ENCODE peak calls at places on chromosomes 12 and 14, in ten cellular contexts. One of them, this sample, is unnamed.

GRCh38 chr12:114774181-114774580 is 90.2 kb upstream of the TBX3 start:
- DNase-seq in K562: no peak
- DNase-seq in PC-9: peak; percentile 68
- DNase-seq in heart left ventricle: no peak
- DNase-seq in RWPE2: no peak
- DNase-seq in tibial artery: no peak
- DNase-seq in tibial nerve: no peak
- DNase-seq in suprapubic skin: no peak
- DNase-seq in A549: peak; percentile 16
- DNase-seq in left ventricle myocardium inferior: no peak
- DNase-seq in this sample: no peak

GRCh38 chr12:58596381-58596780 is 323.9 kb downstream of the LRIG3 start:
- DNase-seq in K562: no peak
- DNase-seq in PC-9: no peak
- DNase-seq in heart left ventricle: no peak
- DNase-seq in RWPE2: no peak
- DNase-seq in tibial artery: no peak
- DNase-seq in tibial nerve: no peak
- DNase-seq in suprapubic skin: no peak
- DNase-seq in A549: no peak
- DNase-seq in left ventricle myocardium inferior: no peak
- DNase-seq in this sample: no peak

GRCh38 chr12:98084950-98085349 is 430.4 kb upstream of the TMPO start:
- DNase-seq in K562: no peak
- DNase-seq in PC-9: no peak
- DNase-seq in heart left ventricle: no peak
- DNase-seq in RWPE2: no peak
- DNase-seq in tibial artery: no peak
- DNase-seq in tibial nerve: no peak
- DNase-seq in suprapubic skin: no peak
- DNase-seq in A549: no peak
- DNase-seq in left ventricle myocardium inferior: no peak
- DNase-seq in this sample: no peak

GRCh38 chr12:123902821-123903220 is 69.8 kb downstream of the CCDC92 start:
- DNase-seq in K562: no peak
- DNase-seq in PC-9: no peak
- DNase-seq in heart left ventricle: no peak
- DNase-seq in RWPE2: peak; percentile 34
- DNase-seq in tibial artery: no peak
- DNase-seq in tibial nerve: no peak
- DNase-seq in suprapubic skin: no peak
- DNase-seq in A549: no peak
- DNase-seq in left ventricle myocardium inferior: no peak
- DNase-seq in this sample: no peak

GRCh38 chr12:114123108-114123507 is 157.0 kb upstream of the RBM19 start:
- DNase-seq in K562: no peak
- DNase-seq in PC-9: no peak
- DNase-seq in heart left ventricle: no peak
- DNase-seq in RWPE2: no peak
- DNase-seq in tibial artery: no peak
- DNase-seq in tibial nerve: no peak
- DNase-seq in suprapubic skin: no peak
- DNase-seq in A549: no peak
- DNase-seq in left ventricle myocardium inferior: no peak
- DNase-seq in this sample: no peak

GRCh38 chr14:100778078-100778927 is 47.6 kb upstream of the MEG3 start:
- DNase-seq in K562: no peak
- DNase-seq in PC-9: no peak
- DNase-seq in heart left ventricle: no peak
- DNase-seq in RWPE2: no peak
- DNase-seq in tibial artery: peak; percentile 47
- DNase-seq in tibial nerve: no peak
- DNase-seq in suprapubic skin: no peak
- DNase-seq in A549: no peak
- DNase-seq in left ventricle myocardium inferior: no peak
- DNase-seq in this sample: no peak

GRCh38 chr14:73422515-73422914 is 35.8 kb downstream of the NUMB start:
- DNase-seq in K562: no peak
- DNase-seq in PC-9: no peak
- DNase-seq in heart left ventricle: no peak
- DNase-seq in RWPE2: no peak
- DNase-seq in tibial artery: no peak
- DNase-seq in tibial nerve: no peak
- DNase-seq in suprapubic skin: no peak
- DNase-seq in A549: no peak
- DNase-seq in left ventricle myocardium inferior: no peak
- DNase-seq in this sample: no peak

GRCh38 chr12:100672075-100672592 is 98.7 kb downstream of the GAS2L3 start:
- DNase-seq in K562: peak; percentile 66
- DNase-seq in PC-9: no peak
- DNase-seq in heart left ventricle: no peak
- DNase-seq in RWPE2: no peak
- DNase-seq in tibial artery: no peak
- DNase-seq in tibial nerve: no peak
- DNase-seq in suprapubic skin: no peak
- DNase-seq in A549: peak; percentile 21
- DNase-seq in left ventricle myocardium inferior: no peak
- DNase-seq in this sample: no peak

DNA sequence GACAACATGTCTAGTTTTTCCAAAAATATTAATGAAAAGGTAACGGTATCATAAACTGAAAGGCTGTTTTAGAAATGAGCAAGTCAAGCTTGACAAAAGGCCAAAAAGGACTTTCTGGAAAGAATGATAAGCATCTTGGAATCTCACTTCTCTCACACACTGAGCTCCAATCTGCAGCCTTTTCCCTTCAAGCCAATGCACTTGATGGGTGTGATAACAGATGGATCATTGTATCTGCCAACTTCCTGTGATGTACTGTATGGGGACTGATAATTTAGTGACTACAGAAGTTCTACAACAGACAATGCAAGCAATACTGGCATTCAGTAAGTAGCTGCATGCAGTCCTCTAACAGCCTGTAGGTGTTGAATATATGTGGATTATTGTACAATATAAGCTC is 147.1 kb downstream of the MED13L start:
- DNase-seq in K562: no peak
- DNase-seq in PC-9: no peak
- DNase-seq in heart left ventricle: no peak
- DNase-seq in RWPE2: no peak
- DNase-seq in tibial artery: no peak
- DNase-seq in tibial nerve: no peak
- DNase-seq in suprapubic skin: no peak
- DNase-seq in A549: no peak
- DNase-seq in left ventricle myocardium inferior: no peak
- DNase-seq in this sample: no peak
- H3K4me1 ChIP-seq in K562: peaks cover 12% of the 10 kb centered on the region
- H3K4me1 ChIP-seq in PC-9: peaks cover 12% of the 10 kb centered on the region
- H3K4me1 ChIP-seq in heart left ventricle: peaks cover 88% of the 10 kb centered on the region
- H3K4me1 ChIP-seq in RWPE2: peaks cover 36% of the 10 kb centered on the region
- H3K4me1 ChIP-seq in tibial artery: peaks cover 65% of the 10 kb centered on the region
- H3K4me1 ChIP-seq in tibial nerve: peaks cover 55% of the 10 kb centered on the region
- H3K4me1 ChIP-seq in suprapubic skin: peaks cover 69% of the 10 kb centered on the region
- H3K4me1 ChIP-seq in A549: peaks cover 81% of the 10 kb centered on the region
- H3K4me1 ChIP-seq in left ventricle myocardium inferior: peaks cover 90% of the 10 kb centered on the region
- H3K4me1 ChIP-seq in this sample: peaks cover 18% of the 10 kb centered on the region

GRCh38 chr14:54785778-54786160 is 116.9 kb downstream of the GCH1 start:
- DNase-seq in K562: no peak
- DNase-seq in PC-9: no peak
- DNase-seq in heart left ventricle: no peak
- DNase-seq in RWPE2: no peak
- DNase-seq in tibial artery: no peak
- DNase-seq in tibial nerve: no peak
- DNase-seq in suprapubic skin: no peak
- DNase-seq in A549: no peak
- DNase-seq in left ventricle myocardium inferior: no peak
- DNase-seq in this sample: no peak

GRCh38 chr14:54787263-54787662 is 115.4 kb downstream of the GCH1 start:
- DNase-seq in K562: no peak
- DNase-seq in PC-9: no peak
- DNase-seq in heart left ventricle: no peak
- DNase-seq in RWPE2: no peak
- DNase-seq in tibial artery: no peak
- DNase-seq in tibial nerve: no peak
- DNase-seq in suprapubic skin: no peak
- DNase-seq in A549: no peak
- DNase-seq in left ventricle myocardium inferior: no peak
- DNase-seq in this sample: no peak

GRCh38 chr14:54785111-54785777 is 117.4 kb downstream of the GCH1 start:
- DNase-seq in K562: no peak
- DNase-seq in PC-9: no peak
- DNase-seq in heart left ventricle: no peak
- DNase-seq in RWPE2: no peak
- DNase-seq in tibial artery: peak; percentile 65
- DNase-seq in tibial nerve: no peak
- DNase-seq in suprapubic skin: no peak
- DNase-seq in A549: no peak
- DNase-seq in left ventricle myocardium inferior: peak; percentile 48
- DNase-seq in this sample: no peak

GRCh38 chr14:54786191-54786755 is 116.4 kb downstream of the GCH1 start:
- DNase-seq in K562: no peak
- DNase-seq in PC-9: no peak
- DNase-seq in heart left ventricle: no peak
- DNase-seq in RWPE2: no peak
- DNase-seq in tibial artery: peak; percentile 52
- DNase-seq in tibial nerve: no peak
- DNase-seq in suprapubic skin: no peak
- DNase-seq in A549: no peak
- DNase-seq in left ventricle myocardium inferior: no peak
- DNase-seq in this sample: no peak

DNA sequence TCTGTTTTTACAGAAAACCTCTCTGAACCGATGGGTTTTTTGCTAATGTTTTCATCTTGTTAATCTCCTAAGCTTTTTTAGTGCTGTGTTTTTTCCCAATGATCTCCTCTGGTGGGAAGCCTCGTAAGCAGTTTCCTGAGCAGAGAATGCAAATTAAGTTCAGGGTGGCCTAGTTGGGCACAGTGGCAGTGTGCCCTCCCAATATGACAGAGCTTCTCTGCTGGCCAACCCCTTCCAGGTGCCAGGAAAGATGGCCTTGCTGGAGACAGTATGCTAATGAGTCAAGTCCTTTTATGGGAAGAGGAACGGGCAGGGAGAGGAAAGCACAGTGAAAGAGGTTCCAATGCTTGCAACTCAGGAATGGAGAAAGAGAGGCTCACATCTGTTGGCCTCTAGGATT is 115.8 kb downstream of the GCH1 start:
- DNase-seq in K562: no peak
- DNase-seq in PC-9: no peak
- DNase-seq in heart left ventricle: no peak
- DNase-seq in RWPE2: no peak
- DNase-seq in tibial artery: no peak
- DNase-seq in tibial nerve: no peak
- DNase-seq in suprapubic skin: no peak
- DNase-seq in A549: no peak
- DNase-seq in left ventricle myocardium inferior: peak; percentile 44
- DNase-seq in this sample: no peak
- H3K4me3 ChIP-seq in K562: no peak overlapping the region
- H3K4me3 ChIP-seq in PC-9: no peak overlapping the region
- H3K4me3 ChIP-seq in heart left ventricle: no peak overlapping the region
- H3K4me3 ChIP-seq in RWPE2: no peak overlapping the region
- H3K4me3 ChIP-seq in tibial artery: no peak overlapping the region
- H3K4me3 ChIP-seq in tibial nerve: no peak overlapping the region
- H3K4me3 ChIP-seq in suprapubic skin: no peak overlapping the region
- H3K4me3 ChIP-seq in A549: no peak overlapping the region
- H3K4me3 ChIP-seq in left ventricle myocardium inferior: peak overlapping the region; percentile 50
- H3K4me3 ChIP-seq in this sample: no peak overlapping the region

GRCh38 chr12:6063379-6063735 is 61.1 kb downstream of the VWF start:
- DNase-seq in K562: no peak
- DNase-seq in PC-9: peak; percentile 48
- DNase-seq in heart left ventricle: no peak
- DNase-seq in RWPE2: no peak
- DNase-seq in tibial artery: no peak
- DNase-seq in tibial nerve: no peak
- DNase-seq in suprapubic skin: no peak
- DNase-seq in A549: no peak
- DNase-seq in left ventricle myocardium inferior: no peak
- DNase-seq in this sample: no peak

GRCh38 chr12:6061661-6062060 is 62.8 kb downstream of the VWF start:
- DNase-seq in K562: no peak
- DNase-seq in PC-9: no peak
- DNase-seq in heart left ventricle: no peak
- DNase-seq in RWPE2: no peak
- DNase-seq in tibial artery: no peak
- DNase-seq in tibial nerve: no peak
- DNase-seq in suprapubic skin: no peak
- DNase-seq in A549: no peak
- DNase-seq in left ventricle myocardium inferior: no peak
- DNase-seq in this sample: no peak

GRCh38 chr12:6065131-6065871 is 59.2 kb downstream of the VWF start:
- DNase-seq in K562: no peak
- DNase-seq in PC-9: peak; percentile 73
- DNase-seq in heart left ventricle: no peak
- DNase-seq in RWPE2: no peak
- DNase-seq in tibial artery: no peak
- DNase-seq in tibial nerve: no peak
- DNase-seq in suprapubic skin: no peak
- DNase-seq in A549: no peak
- DNase-seq in left ventricle myocardium inferior: no peak
- DNase-seq in this sample: no peak

GRCh38 chr12:6059860-6060565 is 64.5 kb downstream of the VWF start:
- DNase-seq in K562: no peak
- DNase-seq in PC-9: no peak
- DNase-seq in heart left ventricle: no peak
- DNase-seq in RWPE2: no peak
- DNase-seq in tibial artery: no peak
- DNase-seq in tibial nerve: no peak
- DNase-seq in suprapubic skin: no peak
- DNase-seq in A549: no peak
- DNase-seq in left ventricle myocardium inferior: no peak
- DNase-seq in this sample: no peak

GRCh38 chr12:6062427-6063378 is 61.8 kb downstream of the VWF start:
- DNase-seq in K562: peak; percentile 71
- DNase-seq in PC-9: no peak
- DNase-seq in heart left ventricle: no peak
- DNase-seq in RWPE2: no peak
- DNase-seq in tibial artery: no peak
- DNase-seq in tibial nerve: no peak
- DNase-seq in suprapubic skin: no peak
- DNase-seq in A549: peak; percentile 77
- DNase-seq in left ventricle myocardium inferior: no peak
- DNase-seq in this sample: peak; percentile 34
- TF ChIP-seq CTCF in K562: peak; percentile 79
- TF ChIP-seq CTCF in PC-9: peak; percentile 98
- TF ChIP-seq CTCF in heart left ventricle: peak; percentile 88
- TF ChIP-seq CTCF in RWPE2: peak; percentile 90
- TF ChIP-seq CTCF in tibial artery: peak; percentile 87
- TF ChIP-seq CTCF in tibial nerve: peak; percentile 81
- TF ChIP-seq CTCF in suprapubic skin: peak; percentile 75
- TF ChIP-seq CTCF in A549: peak; percentile 84
- TF ChIP-seq CTCF in left ventricle myocardium inferior: peak; percentile 89
- TF ChIP-seq CTCF in this sample: peak; percentile 55

DNA sequence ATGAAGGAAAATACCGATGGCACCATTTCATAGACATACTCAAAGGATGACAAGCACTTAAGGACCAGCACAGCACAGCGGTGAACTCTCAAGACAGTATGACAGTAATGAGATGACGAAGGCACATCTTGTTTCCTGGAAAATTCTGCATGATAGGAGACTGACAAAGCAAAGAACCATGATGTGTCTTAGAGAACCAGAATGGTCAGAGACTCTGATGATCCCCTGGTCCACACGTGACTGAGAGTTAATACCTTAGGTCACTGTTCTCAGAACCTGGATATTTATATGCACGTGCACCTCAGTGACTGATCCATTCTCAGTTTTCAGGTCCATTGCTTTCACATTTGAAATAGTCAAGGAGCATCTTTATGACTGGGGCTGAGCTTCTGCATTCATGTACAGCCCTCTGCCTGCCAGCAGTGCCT is 35.3 kb downstream of the PROX2 start:
- DNase-seq in K562: no peak
- DNase-seq in PC-9: no peak
- DNase-seq in heart left ventricle: no peak
- DNase-seq in RWPE2: no peak
- DNase-seq in tibial artery: no peak
- DNase-seq in tibial nerve: no peak
- DNase-seq in suprapubic skin: no peak
- DNase-seq in A549: no peak
- DNase-seq in left ventricle myocardium inferior: no peak
- DNase-seq in this sample: no peak
- H3K4me1 ChIP-seq in K562: no peaks in the 10 kb centered on the region
- H3K4me1 ChIP-seq in PC-9: no peaks in the 10 kb centered on the region
- H3K4me1 ChIP-seq in heart left ventricle: peaks cover 41% of the 10 kb centered on the region
- H3K4me1 ChIP-seq in RWPE2: peaks cover 4% of the 10 kb centered on the region
- H3K4me1 ChIP-seq in tibial artery: no peaks in the 10 kb centered on the region
- H3K4me1 ChIP-seq in tibial nerve: no peaks in the 10 kb centered on the region
- H3K4me1 ChIP-seq in suprapubic skin: peaks cover 15% of the 10 kb centered on the region
- H3K4me1 ChIP-seq in A549: no peaks in the 10 kb centered on the region
- H3K4me1 ChIP-seq in left ventricle myocardium inferior: peaks cover 13% of the 10 kb centered on the region
- H3K4me1 ChIP-seq in this sample: no peaks in the 10 kb centered on the region

This sample was measured in ovary.